ENCODE peak calls at places on chromosomes 6 and 20, in six cellular contexts. X is fibroblast of the aortic adventitia, L is ovary, G is GM10248, H is B cell, D is omental fat pad. B is an unnamed sample.

GRCh38 chr6:124854338-124854922 is 107.8 kb upstream of the RNF217 start:
- DNase-seq in X (peak), L (no peak), G (no peak), H (no peak), D (no peak), B (no peak)

GRCh38 chr20:62772994-62773858 is 23.0 kb upstream of the MRGBP start:
- DNase-seq in X (peak), L (no peak), G (no peak), H (no peak), D (no peak), B (no peak)

GRCh38 chr6:47135772-47136171 is 93.6 kb upstream of the ADGRF1 start:
- DNase-seq in X (peak), L (no peak), G (no peak), H (no peak), D (no peak), B (no peak)

GRCh38 chr6:6752129-6752528 is 163.6 kb downstream of the LY86 start:
- DNase-seq in X (peak), L (peak), G (no peak), H (no peak), D (no peak), B (no peak)

GRCh38 chr6:118780728-118781127 is 113.2 kb upstream of the ASF1A start:
- DNase-seq in X (peak), L (no peak), G (no peak), H (no peak), D (no peak), B (no peak)

GRCh38 chr20:50597406-50597969 is 87.3 kb downstream of the PTPN1 start:
- DNase-seq in X (no peak), L (no peak), G (no peak), H (no peak), D (no peak), B (no peak)

GRCh38 chr20:60046011-60046413 is 87.8 kb downstream of the CDH26 start:
- DNase-seq in X (peak), L (no peak), G (no peak), H (no peak), D (no peak), B (no peak)

GRCh38 chr6:155256122-155256795 is 7.6 kb upstream of the CLDN20 start:
- DNase-seq in X (no peak), L (no peak), G (no peak), H (no peak), D (no peak), B (no peak)

GRCh38 chr6:158266131-158266530 is 46.1 kb upstream of the TULP4 start:
- DNase-seq in X (no peak), L (no peak), G (no peak), H (no peak), D (no peak), B (no peak)

GRCh38 chr20:54014301-54014914 is 56.0 kb downstream of the BCAS1 start:
- DNase-seq in X (peak), L (no peak), G (no peak), H (no peak), D (no peak), B (no peak)

GRCh38 chr6:9527679-9528286 is 887.1 kb downstream of the TFAP2A start:
- DNase-seq in X (peak), L (no peak), G (no peak), H (no peak), D (no peak), B (no peak)

GRCh38 chr6:139133272-139133671 is 1.6 kb upstream of the HECA start:
- DNase-seq in X (peak), L (peak), G (no peak), H (peak), D (no peak), B (no peak)

GRCh38 chr20:43191946-43192847 is 2.5 kb upstream of the PTPRT start:
- DNase-seq in X (no peak), L (no peak), G (peak), H (no peak), D (no peak), B (peak)

GRCh38 chr6:18308070-18308735 is 43.9 kb upstream of the DEK start:
- DNase-seq in X (peak), L (no peak), G (no peak), H (no peak), D (no peak), B (no peak)

GRCh38 chr6:131923356-131923755 is 27.8 kb downstream of the CCN2 start:
- DNase-seq in X (peak), L (peak), G (no peak), H (no peak), D (peak), B (peak)

GRCh38 chr6:131782764-131783163 is 25.1 kb upstream of the ENPP1 start:
- DNase-seq in X (no peak), L (no peak), G (no peak), H (no peak), D (no peak), B (no peak)

GRCh38 chr20:46130534-46130933 is 12.4 kb downstream of the CD40 start:
- DNase-seq in X (no peak), L (no peak), G (no peak), H (peak), D (no peak), B (no peak)

GRCh38 chr20:33312583-33312982 is 29.6 kb downstream of the BPIFB1 start:
- DNase-seq in X (no peak), L (no peak), G (no peak), H (no peak), D (no peak), B (no peak)

GRCh38 chr6:118725944-118726343 is 74.6 kb upstream of the CEP85L start:
- DNase-seq in X (no peak), L (no peak), G (no peak), H (no peak), D (no peak), B (peak)

GRCh38 chr6:129280719-129281118 is 397.8 kb downstream of the LAMA2 start:
- DNase-seq in X (no peak), L (no peak), G (no peak), H (no peak), D (no peak), B (peak)

GRCh38 chr6:36822506-36823269 is 16.6 kb downstream of the CPNE5 start:
- DNase-seq in X (no peak), L (no peak), G (no peak), H (no peak), D (no peak), B (no peak)

GRCh38 chr6:37864250-37864649 is 44.7 kb downstream of the ZFAND3 start:
- DNase-seq in X (no peak), L (no peak), G (no peak), H (no peak), D (no peak), B (no peak)

GRCh38 chr6:37865534-37865933 is 46.0 kb downstream of the ZFAND3 start:
- DNase-seq in X (no peak), L (no peak), G (no peak), H (no peak), D (no peak), B (no peak)

GRCh38 chr6:37866590-37867507 is 47.3 kb downstream of the ZFAND3 start:
- DNase-seq in X (no peak), L (no peak), G (no peak), H (no peak), D (no peak), B (no peak)

GRCh38 chr6:37868447-37868825 is 48.9 kb downstream of the ZFAND3 start:
- DNase-seq in X (peak), L (no peak), G (no peak), H (no peak), D (no peak), B (no peak)

GRCh38 chr6:37867756-37868446 is 48.4 kb downstream of the ZFAND3 start:
- DNase-seq in X (no peak), L (no peak), G (no peak), H (no peak), D (no peak), B (no peak)
- TF ChIP-seq CTCF in X (no peak), L (no peak), G (no peak), H (no peak), D (no peak), B (no peak)

GRCh38 chr20:9889270-9889981 is 50.5 kb upstream of the PAK5 start:
- DNase-seq in X (no peak), L (no peak), G (peak), H (no peak), D (no peak), B (no peak)

GRCh38 chr20:9878096-9878495 is 39.2 kb upstream of the PAK5 start:
- DNase-seq in X (no peak), L (no peak), G (no peak), H (no peak), D (no peak), B (no peak)

GRCh38 chr20:9884666-9885065 is 45.8 kb upstream of the PAK5 start:
- DNase-seq in X (no peak), L (no peak), G (no peak), H (no peak), D (no peak), B (no peak)

GRCh38 chr20:9886227-9886626 is 47.4 kb upstream of the PAK5 start:
- DNase-seq in X (no peak), L (no peak), G (no peak), H (no peak), D (no peak), B (no peak)

GRCh38 chr20:9884061-9884460 is 45.2 kb upstream of the PAK5 start:
- DNase-seq in X (no peak), L (no peak), G (no peak), H (no peak), D (no peak), B (no peak)
- TF ChIP-seq CTCF in X (no peak), L (no peak), G (no peak), H (no peak), D (no peak), B (no peak)

GRCh38 chr6:35497571-35498406 is 910 bp upstream of the TEAD3 start:
- DNase-seq in X (peak), L (peak), G (peak), H (peak), D (no peak), B (peak)
- TF ChIP-seq CTCF in X (no peak), L (no peak), G (no peak), H (no peak), D (no peak), B (no peak)

GRCh38 chr6:43887906-43888683 is 118.1 kb downstream of the VEGFA start:
- DNase-seq in X (no peak), L (no peak), G (no peak), H (no peak), D (no peak), B (no peak)
- TF ChIP-seq CTCF in X (no peak), L (no peak), G (no peak), H (no peak), D (no peak), B (no peak)

GRCh38 chr6:34864007-34864406 is 23.8 kb downstream of the TAF11 start:
- DNase-seq in X (no peak), L (no peak), G (no peak), H (no peak), D (no peak), B (no peak)

GRCh38 chr6:34859951-34860350 is 27.9 kb downstream of the TAF11 start:
- DNase-seq in X (no peak), L (no peak), G (no peak), H (no peak), D (no peak), B (no peak)

GRCh38 chr6:34855463-34855862 is 32.4 kb downstream of the TAF11 start:
- DNase-seq in X (no peak), L (no peak), G (no peak), H (no peak), D (no peak), B (no peak)

GRCh38 chr6:34858681-34859080 is 29.2 kb downstream of the TAF11 start:
- DNase-seq in X (no peak), L (no peak), G (no peak), H (no peak), D (no peak), B (no peak)
- TF ChIP-seq CTCF in X (no peak), L (no peak), G (no peak), H (no peak), D (no peak), B (no peak)

GRCh38 chr20:42193119-42193518 is 574.9 kb upstream of the CHD6 start:
- DNase-seq in X (no peak), L (no peak), G (no peak), H (no peak), D (no peak), B (no peak)

GRCh38 chr20:42186337-42186736 is 568.2 kb upstream of the CHD6 start:
- DNase-seq in X (no peak), L (no peak), G (no peak), H (no peak), D (no peak), B (no peak)

GRCh38 chr20:42191140-42191860 is 573.1 kb upstream of the CHD6 start:
- DNase-seq in X (no peak), L (no peak), G (no peak), H (no peak), D (no peak), B (no peak)

GRCh38 chr20:42192321-42192720 is 574.1 kb upstream of the CHD6 start:
- DNase-seq in X (no peak), L (no peak), G (no peak), H (no peak), D (no peak), B (no peak)

DNA sequence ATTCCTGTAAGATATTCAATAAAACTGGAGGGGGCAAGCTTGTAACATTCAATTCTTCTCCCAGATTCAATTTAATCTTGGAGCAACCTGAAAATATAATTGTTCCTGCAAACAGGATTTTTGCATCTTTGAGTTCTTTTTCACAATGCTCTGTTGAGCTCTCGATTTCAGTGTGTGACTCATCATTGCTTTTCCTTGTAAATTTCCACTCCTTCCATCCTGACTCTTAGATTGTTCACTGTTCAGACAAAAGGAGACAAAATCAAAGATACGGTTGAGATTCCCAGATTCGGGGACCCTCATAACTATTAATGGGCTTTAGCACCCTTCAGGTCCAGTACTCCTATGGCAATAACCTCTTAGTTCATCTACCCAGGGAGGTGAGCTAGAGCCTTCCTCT is 571.9 kb upstream of the CHD6 start:
- DNase-seq in X (no peak), L (no peak), G (no peak), H (no peak), D (no peak), B (no peak)
- TF ChIP-seq CTCF in X (no peak), L (no peak), G (no peak), H (no peak), D (no peak), B (no peak)

B was measured in activated CD8-positive, alpha-beta T cell treated with anti-CD3 and anti-CD28 coated beads for 36 hours.